ENCODE peak calls at places on chromosomes 1 and 21, in ten cellular contexts. One of them, this sample, is unnamed.

GRCh38 chr1:220999872-221000863 is 120.9 kb downstream of the HLX start:
- DNase-seq in HCT116: no peak
- DNase-seq in H1: no peak
- DNase-seq in GM23338: no peak
- DNase-seq in keratinocyte: no peak
- DNase-seq in PC-3: no peak
- DNase-seq in fibroblast of lung: peak; percentile 3
- DNase-seq in Karpas-422: no peak
- DNase-seq in MM.1S: no peak
- DNase-seq in A549: no peak
- DNase-seq in this sample: no peak

GRCh38 chr1:181179980-181180964 is 91.8 kb downstream of the IER5 start:
- DNase-seq in HCT116: no peak
- DNase-seq in H1: no peak
- DNase-seq in GM23338: peak; percentile 83
- DNase-seq in keratinocyte: no peak
- DNase-seq in PC-3: no peak
- DNase-seq in fibroblast of lung: peak; percentile 72
- DNase-seq in Karpas-422: no peak
- DNase-seq in MM.1S: peak; percentile 16
- DNase-seq in A549: no peak
- DNase-seq in this sample: peak; percentile 40

GRCh38 chr1:116167625-116168276 is 56.6 kb downstream of the MAB21L3 start:
- DNase-seq in HCT116: no peak
- DNase-seq in H1: no peak
- DNase-seq in GM23338: peak; percentile 62
- DNase-seq in keratinocyte: no peak
- DNase-seq in PC-3: no peak
- DNase-seq in fibroblast of lung: peak; percentile 13
- DNase-seq in Karpas-422: no peak
- DNase-seq in MM.1S: no peak
- DNase-seq in A549: no peak
- DNase-seq in this sample: no peak

GRCh38 chr1:109192433-109192832 is 21.3 kb upstream of the SARS1 start:
- DNase-seq in HCT116: no peak
- DNase-seq in H1: no peak
- DNase-seq in GM23338: no peak
- DNase-seq in keratinocyte: no peak
- DNase-seq in PC-3: no peak
- DNase-seq in fibroblast of lung: peak; percentile 21
- DNase-seq in Karpas-422: no peak
- DNase-seq in MM.1S: no peak
- DNase-seq in A549: no peak
- DNase-seq in this sample: no peak

GRCh38 chr1:181314959-181315358 is 168.4 kb upstream of the CACNA1E start:
- DNase-seq in HCT116: no peak
- DNase-seq in H1: no peak
- DNase-seq in GM23338: peak; percentile 59
- DNase-seq in keratinocyte: no peak
- DNase-seq in PC-3: no peak
- DNase-seq in fibroblast of lung: no peak
- DNase-seq in Karpas-422: no peak
- DNase-seq in MM.1S: no peak
- DNase-seq in A549: no peak
- DNase-seq in this sample: no peak

GRCh38 chr1:21907079-21907418 is 30.1 kb downstream of the HSPG2 start:
- DNase-seq in HCT116: no peak
- DNase-seq in H1: no peak
- DNase-seq in GM23338: no peak
- DNase-seq in keratinocyte: no peak
- DNase-seq in PC-3: no peak
- DNase-seq in fibroblast of lung: no peak
- DNase-seq in Karpas-422: no peak
- DNase-seq in MM.1S: no peak
- DNase-seq in A549: no peak
- DNase-seq in this sample: no peak

GRCh38 chr21:36700961-36701911 is 2.3 kb downstream of the SIM2 start:
- DNase-seq in HCT116: no peak
- DNase-seq in H1: no peak
- DNase-seq in GM23338: peak; percentile 72
- DNase-seq in keratinocyte: no peak
- DNase-seq in PC-3: peak; percentile 57
- DNase-seq in fibroblast of lung: no peak
- DNase-seq in Karpas-422: no peak
- DNase-seq in MM.1S: no peak
- DNase-seq in A549: no peak
- DNase-seq in this sample: peak; percentile 51

GRCh38 chr1:20634065-20634593 is 871 bp downstream of the PINK1 start:
- DNase-seq in HCT116: no peak
- DNase-seq in H1: no peak
- DNase-seq in GM23338: peak; percentile 46
- DNase-seq in keratinocyte: no peak
- DNase-seq in PC-3: no peak
- DNase-seq in fibroblast of lung: peak; percentile 17
- DNase-seq in Karpas-422: no peak
- DNase-seq in MM.1S: no peak
- DNase-seq in A549: no peak
- DNase-seq in this sample: peak; percentile 48

GRCh38 chr1:235720544-235720943 is 71.0 kb upstream of the GNG4 start:
- DNase-seq in HCT116: no peak
- DNase-seq in H1: no peak
- DNase-seq in GM23338: no peak
- DNase-seq in keratinocyte: no peak
- DNase-seq in PC-3: peak; percentile 75
- DNase-seq in fibroblast of lung: peak; percentile 32
- DNase-seq in Karpas-422: no peak
- DNase-seq in MM.1S: no peak
- DNase-seq in A549: no peak
- DNase-seq in this sample: no peak

GRCh38 chr21:34345091-34345871 is 18.5 kb upstream of the KCNE2 start:
- DNase-seq in HCT116: no peak
- DNase-seq in H1: no peak
- DNase-seq in GM23338: no peak
- DNase-seq in keratinocyte: no peak
- DNase-seq in PC-3: no peak
- DNase-seq in fibroblast of lung: peak; percentile 33
- DNase-seq in Karpas-422: no peak
- DNase-seq in MM.1S: no peak
- DNase-seq in A549: no peak
- DNase-seq in this sample: no peak

GRCh38 chr1:7236844-7237515 is 451.7 kb downstream of the CAMTA1 start:
- DNase-seq in HCT116: no peak
- DNase-seq in H1: no peak
- DNase-seq in GM23338: no peak
- DNase-seq in keratinocyte: no peak
- DNase-seq in PC-3: no peak
- DNase-seq in fibroblast of lung: no peak
- DNase-seq in Karpas-422: no peak
- DNase-seq in MM.1S: no peak
- DNase-seq in A549: no peak
- DNase-seq in this sample: no peak

GRCh38 chr1:46549697-46550681 is 1.5 kb downstream of the KNCN start:
- DNase-seq in HCT116: no peak
- DNase-seq in H1: no peak
- DNase-seq in GM23338: peak; percentile 70
- DNase-seq in keratinocyte: no peak
- DNase-seq in PC-3: peak; percentile 26
- DNase-seq in fibroblast of lung: peak; percentile 41
- DNase-seq in Karpas-422: peak; percentile 75
- DNase-seq in MM.1S: no peak
- DNase-seq in A549: peak; percentile 40
- DNase-seq in this sample: peak; percentile 24

GRCh38 chr1:38291906-38292521 is 245.4 kb upstream of the POU3F1 start:
- DNase-seq in HCT116: no peak
- DNase-seq in H1: no peak
- DNase-seq in GM23338: peak; percentile 75
- DNase-seq in keratinocyte: no peak
- DNase-seq in PC-3: no peak
- DNase-seq in fibroblast of lung: peak; percentile 5
- DNase-seq in Karpas-422: no peak
- DNase-seq in MM.1S: no peak
- DNase-seq in A549: no peak
- DNase-seq in this sample: no peak

GRCh38 chr1:219629481-219629880 is 16.6 kb upstream of the ZC3H11B start:
- DNase-seq in HCT116: no peak
- DNase-seq in H1: no peak
- DNase-seq in GM23338: no peak
- DNase-seq in keratinocyte: no peak
- DNase-seq in PC-3: peak; percentile 64
- DNase-seq in fibroblast of lung: peak; percentile 22
- DNase-seq in Karpas-422: no peak
- DNase-seq in MM.1S: no peak
- DNase-seq in A549: no peak
- DNase-seq in this sample: no peak

GRCh38 chr21:44867999-44868700 is 5.3 kb downstream of the PTTG1IP start:
- DNase-seq in HCT116: no peak
- DNase-seq in H1: no peak
- DNase-seq in GM23338: no peak
- DNase-seq in keratinocyte: no peak
- DNase-seq in PC-3: no peak
- DNase-seq in fibroblast of lung: no peak
- DNase-seq in Karpas-422: no peak
- DNase-seq in MM.1S: no peak
- DNase-seq in A549: no peak
- DNase-seq in this sample: peak; percentile 46

GRCh38 chr21:44870748-44871495 is 2.6 kb downstream of the PTTG1IP start:
- DNase-seq in HCT116: peak; percentile 21
- DNase-seq in H1: no peak
- DNase-seq in GM23338: no peak
- DNase-seq in keratinocyte: no peak
- DNase-seq in PC-3: peak; percentile 78
- DNase-seq in fibroblast of lung: peak; percentile 47
- DNase-seq in Karpas-422: no peak
- DNase-seq in MM.1S: no peak
- DNase-seq in A549: no peak
- DNase-seq in this sample: no peak

GRCh38 chr21:44871576-44872265 is 1.8 kb downstream of the PTTG1IP start:
- DNase-seq in HCT116: no peak
- DNase-seq in H1: no peak
- DNase-seq in GM23338: no peak
- DNase-seq in keratinocyte: no peak
- DNase-seq in PC-3: peak; percentile 94
- DNase-seq in fibroblast of lung: peak; percentile 78
- DNase-seq in Karpas-422: no peak
- DNase-seq in MM.1S: no peak
- DNase-seq in A549: peak; percentile 39
- DNase-seq in this sample: no peak

GRCh38 chr21:44868707-44869106 is 4.8 kb downstream of the PTTG1IP start:
- DNase-seq in HCT116: no peak
- DNase-seq in H1: no peak
- DNase-seq in GM23338: no peak
- DNase-seq in keratinocyte: no peak
- DNase-seq in PC-3: no peak
- DNase-seq in fibroblast of lung: no peak
- DNase-seq in Karpas-422: no peak
- DNase-seq in MM.1S: no peak
- DNase-seq in A549: no peak
- DNase-seq in this sample: no peak

GRCh38 chr21:44869860-44870747 is 3.4 kb downstream of the PTTG1IP start:
- DNase-seq in HCT116: peak; percentile 93
- DNase-seq in H1: no peak
- DNase-seq in GM23338: no peak
- DNase-seq in keratinocyte: no peak
- DNase-seq in PC-3: peak; percentile 98
- DNase-seq in fibroblast of lung: peak; percentile 98
- DNase-seq in Karpas-422: no peak
- DNase-seq in MM.1S: no peak
- DNase-seq in A549: peak; percentile 85
- DNase-seq in this sample: no peak
- H3K4me2 ChIP-seq in HCT116: peak overlapping the region; percentile 97
- H3K4me2 ChIP-seq in H1: no peak overlapping the region
- H3K4me2 ChIP-seq in GM23338: no peak overlapping the region
- H3K4me2 ChIP-seq in keratinocyte: no peak overlapping the region
- H3K4me2 ChIP-seq in PC-3: peak overlapping the region; percentile 95
- H3K4me2 ChIP-seq in fibroblast of lung: peak overlapping the region; percentile 90
- H3K4me2 ChIP-seq in Karpas-422: no peak overlapping the region
- H3K4me2 ChIP-seq in MM.1S: no peak overlapping the region
- H3K4me2 ChIP-seq in A549: peak overlapping the region; percentile 99
- H3K4me2 ChIP-seq in this sample: peak overlapping the region; percentile 99

GRCh38 chr1:5981009-5981380 is 11.2 kb downstream of the NPHP4 start:
- DNase-seq in HCT116: no peak
- DNase-seq in H1: no peak
- DNase-seq in GM23338: no peak
- DNase-seq in keratinocyte: no peak
- DNase-seq in PC-3: no peak
- DNase-seq in fibroblast of lung: no peak
- DNase-seq in Karpas-422: no peak
- DNase-seq in MM.1S: no peak
- DNase-seq in A549: no peak
- DNase-seq in this sample: no peak
- H3K4me3 ChIP-seq in HCT116: no peak overlapping the region
- H3K4me3 ChIP-seq in H1: peak overlapping the region; percentile 45
- H3K4me3 ChIP-seq in GM23338: peak overlapping the region; percentile 46
- H3K4me3 ChIP-seq in keratinocyte: no peak overlapping the region
- H3K4me3 ChIP-seq in PC-3: no peak overlapping the region
- H3K4me3 ChIP-seq in fibroblast of lung: no peak overlapping the region
- H3K4me3 ChIP-seq in Karpas-422: no peak overlapping the region
- H3K4me3 ChIP-seq in MM.1S: no peak overlapping the region
- H3K4me3 ChIP-seq in A549: no peak overlapping the region
- H3K4me3 ChIP-seq in this sample: no peak overlapping the region

DNA sequence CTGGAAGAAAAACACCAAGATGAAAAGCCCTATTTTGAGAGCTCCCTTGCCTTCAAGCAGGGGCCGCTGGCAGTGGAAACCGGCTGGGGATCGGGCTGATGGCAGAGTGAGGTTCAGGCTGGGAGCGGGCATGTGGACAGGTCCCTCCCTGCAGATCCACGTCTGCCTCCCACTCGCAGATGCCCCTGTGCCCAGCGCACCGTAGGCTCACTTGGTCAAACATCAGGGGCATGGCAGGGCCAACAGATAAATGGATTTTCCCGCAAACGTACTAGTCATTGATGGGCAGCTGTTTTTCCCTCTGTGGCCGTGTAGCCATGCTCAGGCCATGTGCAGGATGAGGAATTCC is 6.6 kb upstream of the C1orf174 start:
- DNase-seq in HCT116: no peak
- DNase-seq in H1: no peak
- DNase-seq in GM23338: no peak
- DNase-seq in keratinocyte: no peak
- DNase-seq in PC-3: no peak
- DNase-seq in fibroblast of lung: no peak
- DNase-seq in Karpas-422: no peak
- DNase-seq in MM.1S: no peak
- DNase-seq in A549: no peak
- DNase-seq in this sample: no peak
- H3K4me1 ChIP-seq in HCT116: peaks cover 9% of the 10 kb centered on the region
- H3K4me1 ChIP-seq in H1: peaks cover 15% of the 10 kb centered on the region
- H3K4me1 ChIP-seq in GM23338: no peaks in the 10 kb centered on the region
- H3K4me1 ChIP-seq in keratinocyte: peaks cover 3% of the 10 kb centered on the region
- H3K4me1 ChIP-seq in PC-3: peaks cover 4% of the 10 kb centered on the region
- H3K4me1 ChIP-seq in fibroblast of lung: no peaks in the 10 kb centered on the region
- H3K4me1 ChIP-seq in Karpas-422: peaks cover 100% of the 10 kb centered on the region
- H3K4me1 ChIP-seq in MM.1S: no peaks in the 10 kb centered on the region
- H3K4me1 ChIP-seq in A549: peaks cover 5% of the 10 kb centered on the region
- H3K4me1 ChIP-seq in this sample: peaks cover 34% of the 10 kb centered on the region

DNA sequence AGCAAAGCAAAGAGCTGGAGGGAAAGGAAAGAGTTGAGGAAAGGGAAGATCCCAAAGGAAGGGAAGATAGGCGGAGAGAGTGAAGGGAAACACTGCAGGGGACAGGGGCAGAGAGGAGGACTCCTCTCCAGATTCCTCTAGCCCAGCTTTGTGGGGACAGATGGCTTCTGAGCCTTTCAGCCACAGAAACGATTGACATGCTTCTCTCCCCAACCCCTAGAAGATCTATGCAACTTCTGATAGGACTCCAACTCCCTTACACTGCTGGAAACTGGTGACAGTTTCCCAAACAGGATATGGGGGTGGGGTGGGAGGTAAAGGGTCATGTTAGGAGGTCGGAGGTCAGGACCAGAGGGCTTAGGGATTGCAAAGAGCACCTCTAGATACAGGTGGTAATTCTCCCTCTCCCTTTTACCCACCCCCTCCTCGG is 6.5 kb downstream of the MEX3A start:
- DNase-seq in HCT116: no peak
- DNase-seq in H1: no peak
- DNase-seq in GM23338: no peak
- DNase-seq in keratinocyte: no peak
- DNase-seq in PC-3: no peak
- DNase-seq in fibroblast of lung: no peak
- DNase-seq in Karpas-422: no peak
- DNase-seq in MM.1S: no peak
- DNase-seq in A549: no peak
- DNase-seq in this sample: no peak
- H3K4me2 ChIP-seq in HCT116: no peak overlapping the region
- H3K4me2 ChIP-seq in H1: peak overlapping the region; percentile 79
- H3K4me2 ChIP-seq in GM23338: peak overlapping the region; percentile 99
- H3K4me2 ChIP-seq in keratinocyte: no peak overlapping the region
- H3K4me2 ChIP-seq in PC-3: no peak overlapping the region
- H3K4me2 ChIP-seq in fibroblast of lung: no peak overlapping the region
- H3K4me2 ChIP-seq in Karpas-422: peak overlapping the region; percentile 93
- H3K4me2 ChIP-seq in MM.1S: no peak overlapping the region
- H3K4me2 ChIP-seq in A549: no peak overlapping the region
- H3K4me2 ChIP-seq in this sample: no peak overlapping the region